ENCODE peak calls at places on chromosomes 5 and 9, in five cellular contexts. V is stimulated activated CD4-positive, alpha-beta T cell treated with anti-CD3 and anti-CD28 coated beads, Interleukin-1b, Interleukin-23, amount 100 ng/mL, for 48 hours; S is AG20443; N is GM04503; H is lower lobe of right lung. U is an unnamed sample.

GRCh38 chr5:18686253-18686652 is 1052.0 kb downstream of the TAF11L14 start:
- DNase-seq in S (no peak), V (no peak), N (no peak), H (no peak), U (no peak)

GRCh38 chr9:22211588-22212360 is 202.7 kb upstream of the CDKN2B start:
- DNase-seq in V (no peak), H (no peak), S (peak; percentile 84), N (peak; percentile 92), U (no peak)

GRCh38 chr9:121886759-121887485 is 206.2 kb downstream of the TTLL11 start:
- DNase-seq in H (no peak), V (peak; percentile 38), S (no peak), N (no peak), U (no peak)

GRCh38 chr9:100440071-100440470 is 13.1 kb downstream of the MSANTD3 start:
- DNase-seq in N (peak; percentile 49), V (no peak), S (peak; percentile 64), H (no peak), U (no peak)

GRCh38 chr9:34405719-34406118 is 29.0 kb upstream of the MYORG start:
- DNase-seq in V (no peak), H (no peak), N (peak; percentile 15), S (peak; percentile 80), U (no peak)

GRCh38 chr5:126937796-126938195 is 92.6 kb downstream of the MARCHF3 start:
- DNase-seq in V (no peak), H (no peak), N (no peak), S (no peak), U (no peak)

GRCh38 chr5:122880749-122881148 is 35.3 kb downstream of the SNX24 start:
- DNase-seq in S (peak; percentile 24), N (no peak), V (no peak), H (no peak), U (no peak)

GRCh38 chr5:172380992-172381643 is 73.2 kb downstream of the SH3PXD2B start:
- DNase-seq in S (no peak), H (peak; percentile 68), V (no peak), N (no peak), U (no peak)

GRCh38 chr5:13478831-13479465 is 465.5 kb downstream of the DNAH5 start:
- DNase-seq in S (peak; percentile 51), N (peak; percentile 20), V (no peak), H (no peak), U (no peak)

GRCh38 chr5:96537386-96537785 is 104.3 kb upstream of the PCSK1 start:
- DNase-seq in H (no peak), S (peak; percentile 39), V (no peak), N (peak; percentile 14), U (no peak)

GRCh38 chr5:6729400-6730310 is 16.4 kb downstream of the TENT4A start:
- DNase-seq in N (no peak), V (peak; percentile 56), S (no peak), H (no peak), U (no peak)

GRCh38 chr5:169197343-169197742 is 103.6 kb downstream of the SLIT3 start:
- DNase-seq in H (no peak), S (no peak), V (no peak), N (no peak), U (no peak)

GRCh38 chr5:73531356-73531755 is 33.1 kb downstream of the BTF3 start:
- DNase-seq in V (no peak), H (no peak), N (no peak), S (peak; percentile 38), U (no peak)

GRCh38 chr9:132006657-132007370 is 72.9 kb downstream of the MED27 start:
- DNase-seq in S (no peak), N (no peak), V (peak; percentile 56), H (no peak), U (no peak)

GRCh38 chr9:31119882-31120481 is 1264.5 kb upstream of the ACO1 start:
- DNase-seq in N (no peak), V (peak; percentile 13), S (peak; percentile 12), H (no peak), U (no peak)

GRCh38 chr9:34514816-34515215 is 8.0 kb downstream of the ENHO start:
- DNase-seq in S (no peak), N (no peak), V (no peak), H (no peak), U (no peak)

GRCh38 chr9:18703086-18703750 is 229.3 kb downstream of the ADAMTSL1 start:
- DNase-seq in H (no peak), S (no peak), V (no peak), N (no peak), U (no peak)

GRCh38 chr5:68922172-68922987 is 171.4 kb upstream of the SLC30A5 start:
- DNase-seq in V (no peak), S (no peak), N (no peak), H (no peak), U (no peak)

GRCh38 chr5:172582940-172583339 is 58.1 kb upstream of the NEURL1B start:
- DNase-seq in V (no peak), H (no peak), S (no peak), N (no peak), U (no peak)

GRCh38 chr5:135878156-135878620 is 17.5 kb downstream of the IL9 start:
- DNase-seq in N (no peak), H (no peak), V (no peak), S (peak; percentile 59), U (no peak)

GRCh38 chr5:52842111-52842510 is 54.4 kb downstream of the ITGA1 start:
- DNase-seq in N (no peak), S (no peak), V (no peak), H (no peak), U (no peak)

GRCh38 chr9:91117959-91118651 is 243.6 kb downstream of the AUH start:
- DNase-seq in N (no peak), V (no peak), H (peak; percentile 96), S (peak; percentile 91), U (peak; percentile 70)

GRCh38 chr5:58871648-58872242 is 288.9 kb downstream of the RAB3C start:
- DNase-seq in N (no peak), V (peak; percentile 9), S (peak; percentile 30), H (no peak), U (no peak)

GRCh38 chr9:532707-533106 is 308.8 kb upstream of the DMRT1 start:
- DNase-seq in H (no peak), V (no peak), N (no peak), S (no peak), U (no peak)

U was measured in CD14-positive monocyte.